ENCODE peak calls at places on chromosomes 5 and 9, in seven cellular contexts. T is AML-193; U is osteocyte; H is NCI-H1105; C is CD4-positive, alpha-beta memory T cell; M is NCI-H2029 treated with DMSO at 0.1 percent for 48 hours; A is AG08395. K is an unnamed sample.

GRCh38 chr5:127342364-127342763 is 51.8 kb downstream of the MEGF10 start:
- DNase-seq in T (no peak), U (no peak), H (no peak), C (no peak), M (no peak), A (no peak), K (no peak)

GRCh38 chr9:113898151-113898550 is 22.0 kb downstream of the ZNF618 start:
- DNase-seq in T (no peak), U (no peak), H (no peak), C (no peak), M (no peak), A (no peak), K (no peak)

GRCh38 chr5:93915142-93915553 is 173.7 kb upstream of the POU5F2 start:
- DNase-seq in T (peak), U (no peak), H (no peak), C (peak), M (peak), A (peak), K (peak)

GRCh38 chr5:172798422-172799215 is 27.6 kb upstream of the DUSP1 start:
- DNase-seq in T (peak), U (no peak), H (no peak), C (no peak), M (no peak), A (peak), K (no peak)

GRCh38 chr9:77640741-77641580 is 7.2 kb downstream of the GNA14 start:
- DNase-seq in T (no peak), U (no peak), H (no peak), C (no peak), M (no peak), A (no peak), K (no peak)

GRCh38 chr9:108756746-108757490 is 98.9 kb downstream of the ACTL7B start:
- DNase-seq in T (no peak), U (no peak), H (no peak), C (no peak), M (no peak), A (no peak), K (no peak)

GRCh38 chr9:95670122-95670521 is 153.4 kb upstream of the PTCH1 start:
- DNase-seq in T (no peak), U (no peak), H (no peak), C (no peak), M (no peak), A (no peak), K (no peak)

GRCh38 chr5:107736608-107737007 is 65.9 kb upstream of the EFNA5 start:
- DNase-seq in T (no peak), U (no peak), H (no peak), C (no peak), M (no peak), A (no peak), K (no peak)

GRCh38 chr5:45639038-45639437 is 57.1 kb downstream of the HCN1 start:
- DNase-seq in T (peak), U (no peak), H (no peak), C (no peak), M (no peak), A (no peak), K (no peak)

GRCh38 chr5:43281840-43282658 is 31.2 kb downstream of the HMGCS1 start:
- DNase-seq in T (no peak), U (no peak), H (no peak), C (no peak), M (no peak), A (no peak), K (no peak)

GRCh38 chr9:137147091-137147792 is 8.3 kb downstream of the GRIN1 start:
- DNase-seq in T (no peak), U (no peak), H (no peak), C (no peak), M (no peak), A (no peak), K (no peak)

GRCh38 chr5:42423285-42424152 is at the start of gene GHR:
- DNase-seq in T (no peak), U (peak), H (peak), C (peak), M (peak), A (peak), K (peak)

GRCh38 chr9:70065572-70065971 is 21.9 kb downstream of the MAMDC2 start:
- DNase-seq in T (no peak), U (no peak), H (no peak), C (no peak), M (no peak), A (no peak), K (no peak)

GRCh38 chr5:104299998-104300706 is 737.6 kb upstream of the NUDT12 start:
- DNase-seq in T (no peak), U (no peak), H (no peak), C (no peak), M (no peak), A (no peak), K (no peak)

GRCh38 chr5:169350759-169351240 is 49.9 kb upstream of the SLIT3 start:
- DNase-seq in T (no peak), U (peak), H (no peak), C (no peak), M (no peak), A (peak), K (no peak)

GRCh38 chr5:173582198-173583092 is 34.0 kb downstream of the BOD1 start:
- DNase-seq in T (no peak), U (no peak), H (no peak), C (no peak), M (no peak), A (peak), K (no peak)

K was measured in COR-L47.